ENCODE peak calls at places on chromosomes 13 and 19, in ten cellular contexts. C is epithelial cell of esophagus, D is stomach, X is H9, W is cardiac fibroblast, B is esophagus squamous epithelium, L is left lung, P is adrenal gland, Z is osteoblast, V is GM12865. N is an unnamed sample.

GRCh38 chr13:60164490-60164889 is 762 bp upstream of the DIAPH3 start:
- DNase-seq in B (no peak), C (peak; percentile 20), D (no peak), V (peak; percentile 7), X (no peak), P (no peak), Z (peak; percentile 45), L (no peak), W (peak; percentile 47), N (no peak)

GRCh38 chr13:91464336-91464735 is 65.9 kb downstream of the GPC5 start:
- DNase-seq in W (no peak), P (no peak), B (no peak), X (no peak), D (no peak), C (no peak), L (no peak), Z (no peak), V (no peak), N (no peak)

GRCh38 chr13:32894589-32895001 is 121.6 kb upstream of the KL start:
- DNase-seq in D (no peak), X (no peak), V (no peak), Z (no peak), C (peak; percentile 71), B (no peak), L (no peak), P (no peak), W (peak; percentile 63), N (no peak)

GRCh38 chr13:84574851-84575250 is 692.6 kb upstream of the SLITRK1 start:
- DNase-seq in B (no peak), L (no peak), D (no peak), W (peak; percentile 21), V (no peak), C (peak; percentile 31), Z (no peak), P (no peak), X (no peak), N (no peak)

GRCh38 chr13:38883783-38884182 is 106.8 kb downstream of the STOML3 start:
- DNase-seq in Z (no peak), P (no peak), L (no peak), W (peak; percentile 8), V (no peak), B (no peak), C (no peak), D (peak; percentile 49), X (no peak), N (no peak)

GRCh38 chr13:87498681-87499080 is 172.5 kb upstream of the SLITRK5 start:
- DNase-seq in X (no peak), D (no peak), W (no peak), C (peak; percentile 54), Z (no peak), V (peak; percentile 0), P (peak; percentile 11), L (no peak), B (no peak), N (no peak)

GRCh38 chr13:73248711-73249580 is 190.1 kb downstream of the KLF5 start:
- DNase-seq in P (no peak), X (peak; percentile 33), D (peak; percentile 64), V (no peak), B (no peak), W (peak; percentile 23), Z (peak; percentile 78), L (peak; percentile 41), C (peak; percentile 95), N (no peak)

GRCh38 chr13:97432232-97432916 is 1.6 kb upstream of the RAP2A start:
- DNase-seq in Z (no peak), W (no peak), V (peak; percentile 28), X (no peak), B (no peak), C (no peak), D (no peak), L (no peak), P (no peak), N (no peak)

GRCh38 chr19:31178833-31179470 is 170.3 kb downstream of the TSHZ3 start:
- DNase-seq in C (no peak), B (no peak), V (no peak), W (no peak), Z (no peak), D (no peak), X (no peak), L (no peak), P (no peak), N (no peak)

GRCh38 chr13:62375653-62376052 is 960.0 kb upstream of the PCDH20 start:
- DNase-seq in B (no peak), X (no peak), P (no peak), V (no peak), L (no peak), D (no peak), C (peak; percentile 1), Z (no peak), W (no peak), N (no peak)

GRCh38 chr19:53537126-53537522 is 821 bp upstream of the ZNF331 start:
- DNase-seq in C (no peak), V (no peak), P (no peak), W (no peak), D (no peak), X (no peak), Z (no peak), L (no peak), B (no peak), N (no peak)

GRCh38 chr19:4369109-4369887 is 25.9 kb downstream of the MPND start:
- DNase-seq in P (peak; percentile 50), Z (peak; percentile 79), V (peak; percentile 94), B (no peak), X (peak; percentile 62), W (no peak), L (peak; percentile 84), C (peak; percentile 83), D (peak; percentile 83), N (peak; percentile 89)

GRCh38 chr13:114067886-114068722 is 64.3 kb downstream of the RASA3 start:
- DNase-seq in W (no peak), Z (peak; percentile 48), B (no peak), P (no peak), V (peak; percentile 84), L (peak; percentile 56), C (no peak), X (no peak), D (no peak), N (peak; percentile 66)

GRCh38 chr19:13814550-13814949 is 19.3 kb downstream of the ZSWIM4 start:
- DNase-seq in L (no peak), C (no peak), V (no peak), P (no peak), D (no peak), B (no peak), X (no peak), W (no peak), Z (peak; percentile 27), N (no peak)

GRCh38 chr19:7494416-7495098 is 5.7 kb upstream of the PEX11G start:
- DNase-seq in D (peak; percentile 32), W (peak; percentile 52), X (no peak), Z (peak; percentile 87), P (peak; percentile 94), V (no peak), B (no peak), C (peak; percentile 85), L (no peak), N (no peak)
- TF ChIP-seq CTCF in D (no peak), W (peak; percentile 34), X (no peak), Z (no peak), P (peak; percentile 63), V (no peak), B (no peak), C (no peak), L (no peak), N (no peak)

GRCh38 chr13:76292726-76293125 is 593.5 kb downstream of the KCTD12 start:
- DNase-seq in Z (no peak), L (no peak), C (peak; percentile 45), B (no peak), P (no peak), X (no peak), D (no peak), W (peak; percentile 42), V (no peak), N (no peak)
- TF ChIP-seq CTCF in Z (no peak), L (no peak), C (no peak), B (no peak), P (no peak), X (no peak), D (no peak), W (no peak), V (no peak), N (no peak)

DNA sequence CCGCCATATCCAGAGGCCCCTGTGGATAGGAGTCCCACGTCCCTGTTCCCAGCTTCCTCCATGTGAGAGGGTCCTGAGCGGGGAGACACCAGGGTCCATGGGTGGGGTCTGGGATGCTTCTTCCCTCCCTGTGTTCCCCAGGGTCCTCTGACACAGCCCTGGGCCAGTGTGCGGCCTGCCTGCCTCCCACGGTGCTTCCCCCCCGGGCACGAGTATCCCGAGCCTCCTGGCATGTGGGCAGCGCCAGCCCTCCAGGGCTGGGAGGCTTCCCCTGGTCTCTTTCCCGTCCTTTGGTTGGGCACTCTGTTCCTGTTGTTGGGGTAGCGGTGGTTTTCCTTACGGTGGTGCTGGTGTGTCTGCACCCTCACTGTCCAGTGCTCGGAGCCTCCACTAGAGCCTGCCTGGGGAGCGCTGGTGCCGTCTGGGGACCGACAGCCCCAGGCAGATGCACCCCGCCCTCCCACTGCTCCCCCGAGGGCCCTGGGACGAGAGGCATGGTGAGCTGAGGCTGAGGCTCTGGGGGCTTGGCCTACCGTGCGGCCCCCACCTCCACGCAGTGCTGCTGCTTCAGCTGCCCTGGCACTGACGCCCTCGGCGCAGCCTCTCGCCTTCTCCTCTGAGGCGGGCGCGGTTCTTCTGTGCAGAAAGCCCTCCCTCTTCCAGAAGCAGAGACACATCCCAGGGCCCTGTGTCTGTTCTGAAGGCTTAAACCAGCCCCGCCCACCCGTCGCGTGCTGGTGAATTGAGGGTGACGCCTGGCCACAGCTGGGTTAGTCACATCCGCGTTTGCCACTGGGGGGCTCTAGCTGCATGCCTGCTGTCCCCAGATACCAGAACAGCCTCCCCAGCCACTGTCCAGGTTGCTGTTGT is 27.9 kb downstream of the PLEKHJ1 start:
- DNase-seq in D (peak; percentile 48), W (peak; percentile 71), X (peak; percentile 74), V (peak; percentile 51), P (peak; percentile 48), Z (peak; percentile 100), C (peak; percentile 43), B (no peak), L (no peak), N (peak; percentile 68)
- TF ChIP-seq CTCF in D (no peak), W (peak; percentile 22), X (peak; percentile 37), V (no peak), P (no peak), Z (peak; percentile 25), C (no peak), B (no peak), L (no peak), N (no peak)

DNA sequence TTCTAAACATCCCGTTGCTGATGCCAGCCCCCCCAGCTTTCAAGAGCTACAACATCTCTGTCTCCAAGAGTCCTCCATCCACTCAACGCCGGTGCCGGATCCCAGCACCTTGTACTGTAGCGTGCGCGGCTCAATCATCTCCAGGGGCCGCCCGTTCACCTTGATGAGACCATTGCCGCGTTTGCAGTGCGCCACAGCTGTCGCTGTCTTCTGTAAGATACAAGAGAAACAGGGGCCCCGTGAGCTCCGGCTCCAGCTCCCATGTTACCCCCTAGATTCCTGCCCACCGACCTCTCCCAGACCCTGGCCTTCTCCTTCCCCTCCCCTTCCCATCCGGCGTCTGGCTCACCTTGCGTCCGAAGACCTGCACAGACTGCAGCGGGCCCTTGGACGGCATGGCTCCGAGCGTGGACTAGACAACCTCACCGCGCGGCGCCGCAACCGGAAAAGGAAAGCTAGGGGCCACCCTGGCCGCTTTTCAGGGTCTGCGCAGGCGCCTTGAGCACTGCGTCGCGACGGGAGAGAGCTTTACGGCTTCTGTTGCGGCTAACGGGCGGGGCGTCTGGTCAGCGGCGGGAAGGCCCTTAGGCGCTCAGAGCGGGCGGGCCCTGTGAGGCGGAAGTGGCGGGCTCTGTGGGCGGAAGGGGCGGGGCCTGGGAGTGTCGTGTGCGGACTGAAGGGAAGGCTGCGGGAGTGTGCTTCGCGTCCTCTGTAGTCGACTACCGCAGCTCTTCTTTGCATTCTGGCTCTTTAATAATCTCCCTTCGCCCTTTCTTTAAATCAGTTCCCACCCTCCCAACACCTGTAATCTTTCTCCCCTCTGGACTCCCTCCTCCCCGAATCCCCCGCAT is at the start of gene RPS16:
- DNase-seq in V (peak; percentile 99), X (peak; percentile 98), Z (peak; percentile 98), P (peak; percentile 99), C (peak; percentile 98), B (peak; percentile 92), D (peak; percentile 99), W (peak; percentile 99), L (peak; percentile 99), N (peak; percentile 99)
- TF ChIP-seq CTCF in V (no peak), X (no peak), Z (no peak), P (no peak), C (no peak), B (no peak), D (no peak), W (no peak), L (no peak), N (no peak)

N was measured in activated CD8-positive, alpha-beta T cell treated with anti-CD3 and anti-CD28 coated beads for 36 hours.